ENCODE peak calls at places on chromosomes 7 and 10, in eight cellular contexts. U, O, P, C, J, S, I and H are unnamed samples.

GRCh38 chr10:124590216-124591122 is 128.8 kb downstream of the LHPP start:
- DNase-seq in J (no peak), U (no peak), I (no peak), C (no peak), S (no peak), O (no peak), P (no peak), H (no peak)

GRCh38 chr7:48090095-48090805 is 1.2 kb downstream of the UPP1 start:
- DNase-seq in S (no peak), O (no peak), J (peak), U (no peak), I (peak), C (peak), P (no peak), H (no peak)

GRCh38 chr7:103990991-103991390 is 1.5 kb upstream of the RELN start:
- DNase-seq in S (no peak), O (no peak), P (no peak), C (no peak), I (no peak), U (no peak), J (no peak), H (no peak)

GRCh38 chr10:61904711-61905445 is 3.4 kb downstream of the ARID5B start:
- DNase-seq in S (no peak), J (peak), C (peak), U (no peak), I (peak), P (no peak), O (no peak), H (no peak)

GRCh38 chr10:131253931-131254865 is 57.3 kb downstream of the TCERG1L start:
- DNase-seq in O (no peak), U (no peak), I (no peak), J (no peak), C (no peak), P (no peak), S (no peak), H (no peak)

GRCh38 chr7:129825005-129825553 is 127.7 kb downstream of the UBE2H start:
- DNase-seq in P (peak), O (peak), J (no peak), U (no peak), S (no peak), I (peak), C (peak), H (no peak)

GRCh38 chr10:125411724-125412123 is 251.4 kb upstream of the CTBP2 start:
- DNase-seq in I (peak), U (peak), O (no peak), P (no peak), J (peak), C (peak), S (peak), H (peak)

GRCh38 chr10:22723343-22723779 is 9.0 kb upstream of the PIP4K2A start:
- DNase-seq in S (no peak), J (no peak), U (no peak), O (no peak), C (no peak), P (no peak), I (no peak), H (no peak)

GRCh38 chr7:26202019-26202985 is 757 bp downstream of the CBX3 start:
- DNase-seq in J (no peak), S (no peak), O (peak), I (peak), U (no peak), C (peak), P (peak), H (no peak)

GRCh38 chr7:116953372-116953726 is at the start of gene ST7:
- DNase-seq in S (peak), C (peak), I (peak), O (peak), U (no peak), P (peak), J (peak), H (peak)

GRCh38 chr10:127740596-127740995 is 3.6 kb downstream of the FOXI2 start:
- DNase-seq in C (no peak), I (no peak), J (no peak), U (no peak), S (no peak), P (no peak), O (no peak), H (no peak)

GRCh38 chr10:8056891-8057331 is 2.4 kb downstream of the GATA3 start:
- DNase-seq in O (no peak), I (no peak), J (no peak), C (no peak), P (peak), U (no peak), S (no peak), H (no peak)

GRCh38 chr7:27080844-27081423 is 14.9 kb downstream of the HOXA1 start:
- DNase-seq in J (peak), I (peak), C (peak), O (no peak), S (no peak), U (no peak), P (no peak), H (no peak)

GRCh38 chr10:34732926-34733325 is 82.2 kb downstream of the PARD3 start:
- DNase-seq in J (peak), S (no peak), P (no peak), I (peak), C (peak), U (no peak), O (no peak), H (no peak)

GRCh38 chr10:61992683-61993629 is 91.5 kb downstream of the ARID5B start:
- DNase-seq in O (no peak), C (peak), S (peak), U (peak), I (peak), J (peak), P (no peak), H (peak)

GRCh38 chr7:151735186-151735853 is 141.6 kb downstream of the PRKAG2 start:
- DNase-seq in P (no peak), C (no peak), O (no peak), J (no peak), I (no peak), S (no peak), U (no peak), H (no peak)
- H3K4me3 ChIP-seq in P (no peak), C (peak), O (peak), J (peak), I (peak), S (peak), U (peak), H (no peak)

DNA sequence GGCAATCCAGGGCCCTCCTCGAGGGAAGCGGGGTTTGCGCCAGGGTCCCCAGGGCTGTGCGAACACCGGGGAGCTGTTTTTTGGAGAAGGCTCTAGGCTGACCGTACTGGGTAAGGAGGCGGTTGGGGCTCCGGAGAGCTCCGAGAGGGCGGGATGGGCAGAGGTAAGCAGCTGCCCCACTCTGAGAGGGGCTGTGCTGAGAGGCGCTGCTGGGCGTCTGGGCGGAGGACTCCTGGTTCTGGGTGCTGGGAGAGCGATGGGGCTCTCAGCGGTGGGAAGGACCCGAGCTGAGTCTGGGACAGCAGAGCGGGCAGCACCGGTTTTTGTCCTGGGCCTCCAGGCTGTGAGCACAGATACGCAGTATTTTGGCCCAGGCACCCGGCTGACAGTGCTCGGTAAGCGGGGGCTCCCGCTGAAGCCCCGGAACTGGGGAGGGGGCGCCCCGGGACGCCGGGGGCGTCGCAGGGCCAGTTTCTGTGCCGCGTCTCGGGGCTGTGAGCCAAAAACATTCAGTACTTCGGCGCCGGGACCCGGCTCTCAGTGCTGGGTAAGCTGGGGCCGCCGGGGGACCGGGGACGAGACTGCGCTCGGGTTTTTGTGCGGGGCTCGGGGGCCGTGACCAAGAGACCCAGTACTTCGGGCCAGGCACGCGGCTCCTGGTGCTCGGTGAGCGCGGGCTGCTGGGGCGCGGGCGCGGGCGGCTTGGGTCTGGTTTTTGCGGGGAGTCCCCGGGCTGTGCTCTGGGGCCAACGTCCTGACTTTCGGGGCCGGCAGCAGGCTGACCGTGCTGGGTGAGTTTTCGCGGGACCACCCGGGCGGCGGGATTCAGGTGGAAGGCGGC is 26.0 kb downstream of the PRSS2 start:
- DNase-seq in P (peak), U (no peak), I (peak), C (no peak), J (no peak), S (no peak), O (no peak), H (no peak)
- H3K4me3 ChIP-seq in P (no peak), U (no peak), I (peak), C (no peak), J (peak), S (peak), O (peak), H (peak)

GRCh38 chr7:92717601-92717981 is 118.8 kb downstream of the CDK6 start:
- DNase-seq in J (peak), U (no peak), S (no peak), O (no peak), C (no peak), P (no peak), I (peak), H (peak)
- H3K4me3 ChIP-seq in J (no peak), U (peak), S (no peak), O (peak), C (peak), P (no peak), I (peak), H (peak)

GRCh38 chr10:96374639-96374984 is 15.8 kb upstream of the OPALIN start:
- DNase-seq in I (no peak), S (no peak), C (no peak), U (no peak), O (no peak), P (no peak), J (no peak), H (no peak)
- H3K4me3 ChIP-seq in I (no peak), S (peak), C (no peak), U (peak), O (peak), P (no peak), J (no peak), H (peak)

GRCh38 chr10:16761300-16761699 is 55.9 kb downstream of the RSU1 start:
- DNase-seq in O (no peak), C (no peak), I (no peak), P (no peak), J (no peak), S (no peak), U (no peak), H (no peak)

GRCh38 chr10:16752099-16752498 is 65.1 kb downstream of the RSU1 start:
- DNase-seq in C (no peak), S (no peak), J (no peak), P (no peak), I (no peak), U (no peak), O (no peak), H (no peak)

GRCh38 chr10:16751244-16751643 is 66.0 kb downstream of the RSU1 start:
- DNase-seq in S (no peak), U (no peak), O (no peak), C (no peak), J (no peak), I (no peak), P (no peak), H (no peak)

GRCh38 chr10:16754765-16755164 is 62.5 kb downstream of the RSU1 start:
- DNase-seq in I (no peak), P (no peak), C (no peak), S (no peak), J (no peak), O (no peak), U (no peak), H (no peak)

DNA sequence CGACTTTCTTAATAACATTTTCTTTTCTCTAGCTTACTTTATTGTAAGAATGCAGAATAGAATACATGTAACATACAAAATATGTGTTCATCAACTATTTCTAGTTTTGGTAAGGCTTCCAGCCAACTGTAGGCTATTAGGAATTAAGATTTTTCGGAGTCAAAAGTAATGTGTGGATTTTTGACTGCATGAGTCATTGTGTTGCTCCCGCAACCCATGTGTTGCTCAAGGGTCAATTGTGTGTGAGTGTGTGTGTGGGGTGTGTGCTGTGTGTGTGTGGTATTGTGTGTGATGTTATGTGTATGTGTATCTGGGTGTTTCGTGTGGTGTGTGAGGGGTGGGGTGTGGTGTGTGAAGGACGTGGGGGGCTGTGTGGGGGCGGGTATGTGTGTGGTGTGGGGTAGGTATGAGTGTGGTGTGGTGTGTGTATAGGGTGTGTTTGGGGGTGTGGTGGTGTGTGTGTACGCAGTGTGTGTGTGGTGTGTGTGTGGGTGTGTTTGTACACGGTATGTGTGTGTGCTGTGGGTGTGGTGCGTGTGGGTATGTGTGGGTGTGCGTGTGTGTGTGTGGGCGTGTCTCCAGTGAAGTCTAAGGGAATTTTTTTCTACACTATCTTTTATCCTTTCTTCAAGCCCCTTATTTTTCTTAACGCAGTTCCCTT is 60.5 kb downstream of the RSU1 start:
- DNase-seq in S (peak), J (peak), O (no peak), P (no peak), C (no peak), I (peak), U (peak), H (peak)
- H3K4me3 ChIP-seq in S (no peak), J (no peak), O (no peak), P (no peak), C (no peak), I (no peak), U (no peak), H (no peak)

DNA sequence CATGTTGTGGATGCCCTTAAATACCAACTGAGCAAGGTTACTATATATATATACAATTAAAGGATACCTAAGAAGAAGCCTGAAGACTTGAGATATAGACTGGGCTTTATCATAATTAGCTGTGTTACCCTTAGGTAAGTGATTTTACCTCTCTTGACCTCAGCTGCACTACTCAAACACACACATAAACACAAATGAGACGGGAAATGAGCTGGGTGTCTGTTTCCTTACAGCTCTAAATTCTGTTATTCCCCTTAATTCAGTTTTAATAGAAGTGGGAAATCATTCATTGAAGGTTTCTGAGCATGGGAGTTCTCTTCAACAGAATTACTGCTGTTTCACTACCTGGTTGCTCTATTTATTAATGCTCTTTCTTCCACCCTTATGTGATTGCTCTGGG is 60.7 kb downstream of the GBF1 start:
- DNase-seq in O (no peak), P (no peak), S (no peak), U (no peak), J (no peak), I (no peak), C (no peak), H (no peak)
- H3K4me3 ChIP-seq in O (no peak), P (no peak), S (no peak), U (no peak), J (no peak), I (no peak), C (no peak), H (no peak)

DNA sequence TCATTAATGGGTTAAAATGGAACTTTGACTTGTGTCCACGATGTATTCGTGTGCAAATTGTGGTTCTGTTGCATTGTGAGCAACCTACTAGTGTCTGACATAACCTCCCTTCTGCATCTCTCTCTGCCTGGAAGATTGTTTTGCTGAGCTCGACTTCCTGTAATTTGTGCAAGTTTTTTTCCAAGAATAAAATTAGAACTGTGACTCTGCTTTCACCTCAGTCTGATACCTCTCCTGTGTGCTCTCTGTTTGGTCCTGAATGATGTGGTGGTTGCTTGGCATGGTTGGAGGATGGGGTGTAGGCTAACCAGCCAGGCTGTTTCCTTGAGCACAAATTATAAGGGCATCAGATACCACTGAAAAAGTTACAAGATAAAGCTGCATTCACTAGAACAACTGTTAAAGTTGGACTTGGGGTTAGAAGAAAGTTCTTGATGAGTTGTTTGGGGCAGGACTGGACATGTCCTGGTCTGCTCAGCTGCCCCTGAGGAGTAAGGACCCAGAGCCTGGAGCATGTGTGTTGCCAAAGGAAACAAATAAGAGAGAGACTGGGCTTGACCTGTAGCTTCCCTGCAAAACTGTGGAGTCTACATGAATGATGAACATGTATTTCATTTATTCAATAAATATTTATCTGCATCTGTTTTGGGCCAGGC is 1.9 kb upstream of the VOPP1 start:
- DNase-seq in I (peak), O (no peak), U (no peak), P (no peak), C (no peak), J (peak), S (no peak), H (no peak)
- H3K4me3 ChIP-seq in I (no peak), O (no peak), U (no peak), P (no peak), C (no peak), J (no peak), S (no peak), H (no peak)